ENCODE peak calls at places on chromosomes 1 and 21, in five cellular contexts. W is psoas muscle, X is foreskin keratinocyte, M is cardiac muscle cell, E is neural crest cell. Y is an unnamed sample.

GRCh38 chr1:29838738-29839320 is 602.5 kb downstream of the PTPRU start:
- DNase-seq in W (no peak), X (no peak), M (no peak), E (no peak), Y (no peak)

GRCh38 chr1:151867785-151868403 is 14.4 kb upstream of the THEM5 start:
- DNase-seq in W (no peak), X (peak; percentile 61), M (no peak), E (no peak), Y (no peak)

GRCh38 chr1:210416049-210416448 is 87.3 kb downstream of the HHAT start:
- DNase-seq in W (no peak), X (no peak), M (peak; percentile 5), E (no peak), Y (no peak)

GRCh38 chr21:32529679-32530078 is 55.6 kb downstream of the TCP10L start:
- DNase-seq in W (no peak), X (no peak), M (no peak), E (no peak), Y (no peak)

GRCh38 chr1:201585099-201585498 is 46.2 kb downstream of the NAV1 start:
- DNase-seq in W (no peak), X (no peak), M (no peak), E (no peak), Y (no peak)

GRCh38 chr1:183159960-183160359 is 26.1 kb upstream of the LAMC2 start:
- DNase-seq in W (no peak), X (peak; percentile 99), M (no peak), E (no peak), Y (no peak)

GRCh38 chr1:33181038-33181861 is 593 bp downstream of the TRIM62 start:
- DNase-seq in W (peak; percentile 51), X (no peak), M (peak; percentile 71), E (peak; percentile 61), Y (no peak)

GRCh38 chr1:109787211-109787844 is 23.6 kb upstream of the EPS8L3 start:
- DNase-seq in W (no peak), X (peak; percentile 77), M (no peak), E (no peak), Y (no peak)

GRCh38 chr1:42340093-42340492 is 5.1 kb upstream of the FOXJ3 start:
- DNase-seq in W (no peak), X (peak; percentile 76), M (no peak), E (no peak), Y (no peak)

GRCh38 chr1:245316791-245317190 is 162.0 kb downstream of the KIF26B start:
- DNase-seq in W (no peak), X (no peak), M (no peak), E (no peak), Y (no peak)

DNA sequence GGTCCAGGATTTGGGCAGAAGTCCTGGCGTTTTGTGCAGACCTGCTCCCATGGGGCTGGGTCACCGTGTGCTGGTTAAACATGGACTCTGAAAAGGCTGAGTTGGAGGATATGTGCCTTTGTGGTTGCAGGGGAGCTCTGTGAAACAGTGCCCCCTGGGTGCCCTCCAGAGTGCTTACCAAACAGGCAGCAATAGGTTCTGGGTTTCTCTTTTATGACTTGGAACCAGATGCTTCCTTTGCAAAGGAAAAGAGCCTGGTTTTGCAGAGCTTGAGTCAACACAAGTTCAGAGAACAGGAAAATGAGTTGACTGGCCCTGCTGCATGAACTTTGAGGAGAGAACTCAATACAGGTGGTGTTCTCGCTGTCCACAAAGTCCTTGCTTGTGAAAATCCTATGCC is 288.9 kb downstream of the TM2D1 start:
- DNase-seq in W (no peak), X (no peak), M (no peak), E (no peak), Y (no peak)
- TF ChIP-seq CTCF in W (peak; percentile 8), X (peak; percentile 27), M (peak; percentile 33), E (no peak), Y (no peak)

GRCh38 chr21:39334611-39335010 is 14.3 kb downstream of the HMGN1 start:
- DNase-seq in W (no peak), X (no peak), M (no peak), E (no peak), Y (no peak)

GRCh38 chr21:39341249-39341923 is 7.5 kb downstream of the HMGN1 start:
- DNase-seq in W (no peak), X (no peak), M (no peak), E (no peak), Y (no peak)

GRCh38 chr21:39340687-39341086 is 8.2 kb downstream of the HMGN1 start:
- DNase-seq in W (no peak), X (no peak), M (no peak), E (no peak), Y (no peak)

GRCh38 chr21:39332175-39332574 is 16.7 kb downstream of the HMGN1 start:
- DNase-seq in W (no peak), X (no peak), M (peak; percentile 46), E (no peak), Y (no peak)

DNA sequence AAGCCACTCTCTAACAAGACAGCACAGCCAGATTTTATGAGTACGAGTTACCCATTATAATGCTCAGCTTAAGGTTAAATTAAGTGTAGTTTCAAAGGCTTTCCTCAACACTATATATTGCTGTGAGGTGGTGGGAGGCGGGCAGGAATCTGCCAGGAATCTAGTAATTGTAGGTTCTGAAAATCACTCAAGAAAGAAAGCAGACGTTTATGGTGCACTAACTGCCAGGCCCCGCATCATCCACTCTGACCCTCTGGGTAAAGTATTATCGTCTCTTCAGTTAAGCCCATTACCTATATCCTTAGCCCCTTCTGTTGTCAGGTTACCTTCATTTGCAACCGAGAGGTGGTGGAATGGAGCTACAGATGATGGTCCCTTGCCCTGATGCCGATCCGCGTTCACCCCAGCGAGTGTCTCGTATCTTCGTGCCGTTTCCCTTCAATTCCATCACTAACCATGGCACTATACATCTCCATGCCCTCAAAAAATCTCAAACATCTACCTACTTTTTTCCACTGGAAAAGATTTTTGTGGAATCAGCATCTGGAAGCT is 12.4 kb downstream of the HMGN1 start:
- DNase-seq in W (no peak), X (no peak), M (no peak), E (no peak), Y (no peak)
- TF ChIP-seq CTCF in W (no peak), X (no peak), M (no peak), E (no peak), Y (no peak)

GRCh38 chr1:231315887-231316286 is 21.8 kb downstream of the EXOC8 start:
- DNase-seq in W (peak; percentile 33), X (no peak), M (peak; percentile 32), E (no peak), Y (peak; percentile 67)
- TF ChIP-seq CTCF in W (peak; percentile 41), X (peak; percentile 62), M (peak; percentile 74), E (peak; percentile 48), Y (peak; percentile 78)

DNA sequence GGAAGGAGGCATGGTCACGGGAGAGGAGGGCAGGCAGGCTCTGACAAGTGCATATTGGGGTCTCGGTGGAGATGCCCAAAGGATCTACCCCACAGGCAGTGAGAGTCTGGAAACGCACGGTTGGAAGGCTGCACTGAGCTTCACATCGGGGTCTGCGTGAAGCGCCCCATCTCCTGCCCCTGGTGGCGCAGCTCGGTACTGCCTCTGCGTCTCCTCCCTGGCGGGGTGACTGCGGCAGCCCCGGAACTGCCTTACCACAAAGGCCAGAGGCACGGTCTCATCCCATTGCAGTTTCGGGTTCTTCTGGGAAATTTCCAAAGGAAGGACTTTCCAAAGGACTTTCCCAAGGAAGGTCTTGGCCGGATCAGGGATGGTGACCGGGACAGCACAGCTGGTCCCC is 69.2 kb upstream of the AJAP1 start:
- DNase-seq in W (no peak), X (no peak), M (no peak), E (peak; percentile 58), Y (peak; percentile 63)
- TF ChIP-seq CTCF in W (peak; percentile 39), X (peak; percentile 49), M (no peak), E (peak; percentile 63), Y (peak; percentile 25)

GRCh38 chr1:46343351-46343695 is 2.7 kb downstream of the NSUN4 start:
- DNase-seq in W (no peak), X (no peak), M (no peak), E (no peak), Y (no peak)

GRCh38 chr1:46341222-46342083 is 846 bp downstream of the NSUN4 start:
- DNase-seq in W (peak; percentile 34), X (no peak), M (no peak), E (no peak), Y (no peak)

GRCh38 chr1:46342677-46343350 is 2.2 kb downstream of the NSUN4 start:
- DNase-seq in W (no peak), X (no peak), M (no peak), E (no peak), Y (no peak)

GRCh38 chr1:46343705-46344104 is 3.1 kb downstream of the NSUN4 start:
- DNase-seq in W (no peak), X (no peak), M (no peak), E (no peak), Y (no peak)

DNA sequence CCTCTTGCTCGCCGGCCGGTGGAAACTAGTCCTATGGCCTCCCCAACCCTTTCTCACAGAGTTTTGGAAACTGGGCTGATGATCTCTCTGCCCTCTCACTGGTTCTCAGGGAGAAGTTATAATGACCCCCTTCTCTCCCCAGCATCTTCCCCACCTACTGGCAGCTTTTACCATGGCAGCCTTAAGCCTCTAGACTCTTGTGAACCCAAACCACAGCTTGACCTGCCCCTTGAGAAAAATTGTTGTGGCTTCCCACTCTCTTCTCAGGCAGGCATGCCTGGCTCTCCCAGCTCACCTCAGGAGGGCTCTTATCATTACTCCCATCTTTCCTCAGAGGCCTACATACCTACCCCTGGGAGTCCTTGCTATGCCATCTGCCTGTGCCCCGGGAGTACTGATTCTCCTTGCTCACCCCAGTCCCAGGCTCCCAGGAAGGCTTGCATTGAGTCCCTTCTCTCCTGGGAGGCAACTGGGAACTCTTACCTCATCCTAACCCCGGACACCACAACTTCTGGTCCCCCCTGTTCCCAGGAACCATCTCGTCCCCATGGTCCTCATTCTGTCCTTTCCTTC is 1.6 kb downstream of the NSUN4 start:
- DNase-seq in W (no peak), X (no peak), M (no peak), E (no peak), Y (peak; percentile 65)
- TF ChIP-seq CTCF in W (no peak), X (peak; percentile 33), M (peak; percentile 37), E (peak; percentile 48), Y (no peak)

GRCh38 chr1:26853600-26853999 is 9.3 kb upstream of the SFN start:
- DNase-seq in W (no peak), X (no peak), M (no peak), E (no peak), Y (no peak)

GRCh38 chr1:26854953-26855352 is 8.0 kb upstream of the SFN start:
- DNase-seq in W (no peak), X (no peak), M (no peak), E (no peak), Y (no peak)

GRCh38 chr1:26851106-26851684 is 11.8 kb upstream of the SFN start:
- DNase-seq in W (no peak), X (no peak), M (no peak), E (no peak), Y (no peak)

GRCh38 chr1:26853156-26853555 is 9.8 kb upstream of the SFN start:
- DNase-seq in W (peak; percentile 87), X (peak; percentile 92), M (peak; percentile 82), E (peak; percentile 94), Y (peak; percentile 83)

GRCh38 chr1:26852701-26853100 is 10.2 kb upstream of the SFN start:
- DNase-seq in W (no peak), X (no peak), M (no peak), E (no peak), Y (no peak)
- TF ChIP-seq CTCF in W (no peak), X (no peak), M (no peak), E (no peak), Y (no peak)

GRCh38 chr1:16986596-16987361 is 6.4 kb upstream of the MFAP2 start:
- DNase-seq in W (no peak), X (no peak), M (peak; percentile 52), E (peak; percentile 44), Y (no peak)
- TF ChIP-seq CTCF in W (no peak), X (peak; percentile 50), M (peak; percentile 43), E (peak; percentile 61), Y (no peak)

Y was measured in GM13976.